ENCODE peak calls at places on chromosomes 5 and 9, in five cellular contexts. Y is posterior cingulate gyrus; I is activated CD4-positive, alpha-beta T cell treated with anti-CD3 and anti-CD28 coated beads for 24 hours; Z is tibial nerve; C is central memory CD4-positive, alpha-beta T cell. B is an unnamed sample.

GRCh38 chr5:32283539-32284377 is 29.0 kb downstream of the MTMR12 start:
- DNase-seq in Y (no peak), I (no peak), Z (no peak), C (no peak), B (no peak)

GRCh38 chr9:98960409-98960808 is 16.7 kb downstream of the COL15A1 start:
- DNase-seq in Y (no peak), I (no peak), C (no peak), Z (no peak), B (no peak)

GRCh38 chr9:2495221-2496005 is 126.2 kb upstream of the VLDLR start:
- DNase-seq in Y (no peak), I (no peak), Z (no peak), C (no peak), B (no peak)

GRCh38 chr5:68433921-68434879 is 218.6 kb downstream of the PIK3R1 start:
- DNase-seq in Z (peak; percentile 47), Y (peak; percentile 68), C (peak; percentile 83), I (peak; percentile 92), B (peak; percentile 6)

GRCh38 chr5:50856720-50857119 is 190.3 kb downstream of the PARP8 start:
- DNase-seq in I (no peak), Z (no peak), C (no peak), Y (no peak), B (no peak)

GRCh38 chr5:57311251-57311650 is 137.4 kb downstream of the GPBP1 start:
- DNase-seq in I (no peak), C (no peak), Z (no peak), Y (no peak), B (no peak)

GRCh38 chr9:79201641-79202040 is 370.1 kb upstream of the TLE4 start:
- DNase-seq in Y (no peak), Z (no peak), C (no peak), I (no peak), B (no peak)

GRCh38 chr9:113215142-113215541 is 5.9 kb downstream of the FKBP15 start:
- DNase-seq in I (no peak), Z (no peak), C (no peak), Y (no peak), B (no peak)

GRCh38 chr9:130731355-130731754 is 37.8 kb downstream of the EXOSC2 start:
- DNase-seq in Y (no peak), C (no peak), Z (no peak), I (no peak), B (no peak)

GRCh38 chr5:174523311-174524159 is 200.8 kb upstream of the MSX2 start:
- DNase-seq in Y (no peak), C (no peak), Z (no peak), I (no peak), B (no peak)

GRCh38 chr9:133731876-133732321 is 6.3 kb downstream of the SARDH start:
- DNase-seq in C (no peak), I (no peak), Z (no peak), Y (peak; percentile 57), B (no peak)

GRCh38 chr5:156096259-156096658 is 230.7 kb upstream of the SGCD start:
- DNase-seq in Y (no peak), C (no peak), I (no peak), Z (no peak), B (no peak)

GRCh38 chr5:169574147-169574646 is 9.4 kb upstream of the SPDL1 start:
- DNase-seq in Y (no peak), I (no peak), Z (no peak), C (no peak), B (no peak)

GRCh38 chr5:79853676-79854418 is 137.2 kb downstream of the MTX3 start:
- DNase-seq in C (no peak), I (peak; percentile 26), Y (no peak), Z (no peak), B (no peak)

GRCh38 chr5:169307648-169308047 is 6.7 kb upstream of the SLIT3 start:
- DNase-seq in I (no peak), Y (no peak), Z (no peak), C (no peak), B (no peak)

GRCh38 chr9:17622166-17622565 is 43.3 kb downstream of the SH3GL2 start:
- DNase-seq in Z (no peak), C (no peak), Y (no peak), I (no peak), B (no peak)

GRCh38 chr5:143051244-143052058 is 281.3 kb downstream of the ARHGAP26 start:
- DNase-seq in Y (no peak), I (no peak), C (no peak), Z (peak; percentile 27), B (no peak)

B was measured in substantia nigra.